ENCODE peak calls at places on chromosome 9, in four cellular contexts. N, U, V and J are unnamed samples.

GRCh38 chr9:19471737-19472648 is 63.2 kb downstream of the ACER2 start:
- DNase-seq in N (peak; percentile 73), U (peak; percentile 72), V (peak; percentile 33), J (peak; percentile 63)

GRCh38 chr9:88180084-88180765 is 42.0 kb upstream of the SPATA31C2 start:
- DNase-seq in N (no peak), U (no peak), V (no peak), J (no peak)

GRCh38 chr9:134720796-134721195 is 79.2 kb downstream of the COL5A1 start:
- DNase-seq in N (no peak), U (no peak), V (no peak), J (no peak)

GRCh38 chr9:33029106-33029788 is 4.2 kb downstream of the DNAJA1 start:
- DNase-seq in N (no peak), U (peak; percentile 17), V (no peak), J (no peak)

GRCh38 chr9:28317706-28318210 is 744.5 kb upstream of the C9orf72 start:
- DNase-seq in N (no peak), U (no peak), V (no peak), J (no peak)

GRCh38 chr9:89810434-89810833 is 205.6 kb downstream of the GADD45G start:
- DNase-seq in N (no peak), U (no peak), V (no peak), J (no peak)

GRCh38 chr9:20683351-20684034 is 566 bp upstream of the FOCAD start:
- DNase-seq in N (peak; percentile 42), U (peak; percentile 66), V (no peak), J (peak; percentile 13)

GRCh38 chr9:115808108-115808507 is 345.5 kb upstream of the PAPPA start:
- DNase-seq in N (no peak), U (no peak), V (no peak), J (no peak)

GRCh38 chr9:26725573-26725972 is 167.0 kb downstream of the CAAP1 start:
- DNase-seq in N (peak; percentile 3), U (no peak), V (no peak), J (no peak)

GRCh38 chr9:33468797-33469621 is 4.7 kb downstream of the NOL6 start:
- DNase-seq in N (no peak), U (no peak), V (no peak), J (no peak)

GRCh38 chr9:38066167-38066906 is 2.7 kb downstream of the SHB start:
- DNase-seq in N (no peak), U (no peak), V (no peak), J (peak; percentile 60)

GRCh38 chr9:129139233-129139992 is 28.2 kb downstream of the PTPA start:
- DNase-seq in N (peak; percentile 83), U (peak; percentile 73), V (peak; percentile 53), J (peak; percentile 88)